ENCODE peak calls at places on chromosomes 13 and 19, in four cellular contexts. S is suprapubic skin; O is transverse colon; N is CD8-positive, alpha-beta T cell. K is an unnamed sample. For H3K4me1, the result is how much of the 10 kb centered on the place peaks cover.

GRCh38 chr13:108437496-108437895 is 168.0 kb downstream of the TNFSF13B start:
- DNase-seq in S (no peak), N (no peak), O (no peak), K (no peak)

GRCh38 chr13:98565726-98566577 is 11.0 kb downstream of the STK24 start:
- DNase-seq in O (peak), N (no peak), S (no peak), K (peak)

GRCh38 chr19:18847516-18848463 is 16.0 kb downstream of the UPF1 start:
- DNase-seq in N (no peak), S (no peak), O (no peak), K (no peak)

GRCh38 chr19:49595006-49595818 is 4.2 kb downstream of the PRR12 start:
- DNase-seq in O (no peak), N (no peak), S (no peak), K (peak)

GRCh38 chr19:35223084-35223790 is 5.3 kb downstream of the FAM187B start:
- DNase-seq in O (no peak), S (no peak), N (no peak), K (no peak)

GRCh38 chr19:45881082-45881908 is 4.6 kb downstream of the IRF2BP1 start:
- DNase-seq in O (no peak), S (no peak), N (no peak), K (peak)

GRCh38 chr19:35642798-35643254 is 1.3 kb downstream of the ETV2 start:
- DNase-seq in O (no peak), S (no peak), N (no peak), K (no peak)

GRCh38 chr13:40589285-40590109 is 76.9 kb downstream of the FOXO1 start:
- DNase-seq in N (no peak), O (peak), S (no peak), K (no peak)

GRCh38 chr19:51550848-51551672 is 19.6 kb upstream of the SIGLEC6 start:
- DNase-seq in N (no peak), S (no peak), O (no peak), K (no peak)

GRCh38 chr19:48720613-48721296 is 1.2 kb upstream of the MAMSTR start:
- DNase-seq in N (peak), S (peak), O (peak), K (peak)

GRCh38 chr13:98581377-98581776 is 4.5 kb upstream of the STK24 start:
- DNase-seq in N (no peak), S (no peak), O (no peak), K (no peak)

GRCh38 chr19:18379803-18380747 is 5.9 kb upstream of the GDF15 start:
- DNase-seq in O (peak), S (peak), N (no peak), K (peak)

DNA sequence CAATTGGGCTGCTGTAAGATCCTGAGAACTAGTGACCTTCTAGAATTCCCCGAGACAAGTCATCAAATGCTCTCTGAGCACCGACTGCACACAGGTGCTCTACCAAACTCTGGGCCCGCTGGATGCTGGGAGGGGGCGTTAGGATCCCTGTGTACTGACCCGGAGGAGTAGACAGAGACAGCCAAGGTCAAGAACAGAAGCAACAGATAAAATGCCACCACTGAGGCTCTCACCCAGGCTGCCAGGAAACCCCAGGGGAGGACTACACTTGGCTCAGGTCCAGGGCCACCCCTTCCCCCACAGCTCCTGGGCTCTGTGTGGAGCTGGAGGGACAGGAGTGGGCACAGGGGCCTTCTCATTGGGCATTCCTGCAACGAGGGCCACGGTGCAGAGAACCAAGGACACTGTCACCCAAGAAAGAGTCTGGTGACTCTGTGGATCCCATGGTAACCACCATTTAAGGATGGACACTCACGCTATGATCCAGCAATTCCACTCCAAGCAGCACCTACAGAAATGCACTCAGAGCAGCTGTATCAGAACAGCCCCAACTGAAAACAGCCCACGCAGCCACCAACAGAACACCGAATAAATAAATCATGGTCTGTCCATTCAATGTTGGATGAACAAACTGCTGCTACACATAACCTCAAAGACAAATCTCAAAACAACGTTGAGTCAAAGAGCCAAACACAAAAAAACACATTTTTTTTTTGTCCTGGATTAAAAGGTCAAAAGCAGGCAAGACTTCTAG is 16.8 kb upstream of the SLC35E1 start:
- DNase-seq in S (peak), O (no peak), N (no peak), K (no peak)
- H3K27ac ChIP-seq in S (no peak), O (peak), N (no peak), K (no peak)

GRCh38 chr13:46570273-46570672 is 17.3 kb downstream of the LRCH1 start:
- DNase-seq in O (no peak), N (no peak), S (no peak), K (no peak)
- H3K4me1 ChIP-seq in O (under half), N (under half), S (under half), K (under half)

DNA sequence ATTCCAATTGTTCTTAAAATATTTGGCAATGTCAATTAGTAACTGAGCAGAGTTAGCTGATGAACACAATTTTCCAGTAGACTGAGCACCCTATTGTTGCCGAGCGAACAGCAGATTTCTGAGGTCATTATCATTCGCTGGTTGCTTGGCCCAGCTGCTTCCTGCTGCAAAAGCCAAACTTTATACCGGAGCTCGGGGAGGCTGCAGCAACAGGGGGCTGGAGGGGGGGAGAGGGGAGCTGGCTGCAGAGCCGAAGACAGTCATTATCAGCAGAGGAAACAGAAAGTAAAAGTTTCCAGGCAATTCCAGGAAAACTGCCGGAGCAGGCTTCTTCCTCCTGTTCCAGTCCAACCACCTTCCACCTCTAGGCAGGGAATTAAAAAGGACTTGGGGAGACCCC is 77.9 kb downstream of the ZNF536 start:
- DNase-seq in O (peak), N (no peak), S (no peak), K (peak)
- H3K4me3 ChIP-seq in O (peak), N (no peak), S (peak), K (peak)

DNA sequence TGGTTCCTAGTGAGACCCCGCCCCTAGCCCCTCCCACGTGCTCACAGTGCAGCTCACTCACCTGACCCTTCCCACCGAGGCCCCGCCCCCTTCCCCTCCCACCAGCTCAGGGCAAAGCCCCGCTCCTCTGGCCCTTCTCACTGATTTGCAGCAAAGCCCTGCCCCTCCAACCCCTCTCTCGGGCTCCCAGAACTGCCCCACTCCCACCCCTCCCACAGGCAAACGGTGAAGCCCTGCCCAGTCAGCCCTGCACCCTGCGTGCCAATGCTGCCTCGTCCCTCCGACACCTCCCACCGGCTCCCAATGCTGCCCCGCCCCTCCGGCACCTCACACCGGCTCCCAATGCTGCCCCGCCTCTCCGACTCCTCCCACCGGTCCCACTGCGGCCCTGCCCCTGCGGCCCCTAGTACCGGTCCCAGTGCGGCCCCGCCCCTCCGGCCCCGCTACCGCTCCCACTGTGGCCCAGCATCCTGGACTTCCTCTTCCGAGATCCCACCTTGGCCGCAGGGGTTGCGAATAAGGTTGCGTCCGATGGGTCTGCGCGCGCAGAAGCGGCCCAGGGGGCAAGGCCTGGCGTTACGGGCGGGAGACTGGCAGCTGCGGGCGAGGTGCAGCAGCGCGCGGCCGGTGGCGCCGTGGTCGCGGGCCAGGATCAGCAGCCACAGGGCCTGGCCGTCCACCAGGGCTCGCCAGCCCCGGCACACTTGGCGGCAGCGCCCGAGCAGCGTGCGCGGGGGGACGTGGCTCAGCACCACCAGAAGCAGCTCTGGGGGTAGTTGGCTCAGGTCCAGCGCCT is 783 bp downstream of the FBXO27 start:
- DNase-seq in N (peak), O (peak), S (peak), K (peak)
- H3K27ac ChIP-seq in N (no peak), O (peak), S (peak), K (no peak)

GRCh38 chr19:1250374-1251232 is 2.2 kb downstream of the MIDN start:
- DNase-seq in O (peak), N (peak), S (peak), K (peak)

GRCh38 chr19:1249298-1249989 is 1.1 kb downstream of the MIDN start:
- DNase-seq in S (peak), N (peak), O (peak), K (peak)

GRCh38 chr19:1249990-1250298 is 1.6 kb downstream of the MIDN start:
- DNase-seq in S (no peak), O (no peak), N (no peak), K (no peak)

GRCh38 chr19:1247747-1248453 is 483 bp upstream of the MIDN start:
- DNase-seq in O (peak), S (peak), N (peak), K (peak)

DNA sequence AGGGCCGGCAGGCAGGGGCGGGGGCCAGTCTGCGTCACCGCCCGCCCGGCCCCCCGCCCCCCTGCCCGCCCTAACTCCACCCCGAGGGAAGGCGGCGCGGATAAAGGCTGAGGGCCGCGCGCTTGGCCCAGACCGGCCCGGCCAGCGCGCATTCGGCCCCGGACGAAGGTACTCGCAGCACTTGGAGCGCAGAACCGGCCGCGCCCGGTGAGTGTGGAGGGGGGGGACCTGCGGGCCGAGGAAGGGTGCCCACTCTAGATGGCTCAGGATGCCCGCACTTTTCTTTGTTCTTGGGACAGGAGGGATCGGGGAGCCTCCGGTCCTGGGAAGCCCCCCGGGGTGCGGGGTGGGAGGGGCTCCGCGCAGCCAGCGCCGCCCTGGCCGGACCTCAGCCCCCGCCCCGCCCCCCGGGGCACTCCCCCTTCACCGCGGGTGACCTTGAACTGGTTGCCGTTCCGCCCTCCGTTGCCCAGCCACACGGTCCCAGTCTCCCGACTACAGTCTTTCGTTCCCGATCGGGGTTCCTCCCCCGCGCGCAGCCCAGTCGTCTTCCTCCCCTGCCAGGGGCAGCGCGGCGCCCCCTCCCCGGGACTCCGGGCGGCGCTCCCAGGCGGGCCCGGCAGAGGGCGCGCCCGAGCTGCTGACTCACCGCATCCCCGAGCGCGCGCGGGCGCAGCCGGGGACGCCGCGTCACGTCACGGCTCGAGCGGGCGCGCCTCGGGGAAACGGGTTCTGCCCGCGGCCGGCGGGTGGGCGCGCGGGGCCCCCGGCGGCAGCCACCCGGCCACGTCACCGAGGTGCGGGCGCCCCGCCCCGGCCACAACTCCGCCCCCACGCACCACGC is at the start of gene MIDN:
- DNase-seq in O (peak), N (peak), S (peak), K (peak)
- H3K4me1 ChIP-seq in O (half or more), N (under half), S (half or more), K (under half)

GRCh38 chr19:4830332-4830731 is 1.2 kb downstream of the TICAM1 start:
- DNase-seq in S (no peak), N (no peak), O (no peak), K (no peak)
- H3K4me3 ChIP-seq in S (peak), N (peak), O (peak), K (peak)

DNA sequence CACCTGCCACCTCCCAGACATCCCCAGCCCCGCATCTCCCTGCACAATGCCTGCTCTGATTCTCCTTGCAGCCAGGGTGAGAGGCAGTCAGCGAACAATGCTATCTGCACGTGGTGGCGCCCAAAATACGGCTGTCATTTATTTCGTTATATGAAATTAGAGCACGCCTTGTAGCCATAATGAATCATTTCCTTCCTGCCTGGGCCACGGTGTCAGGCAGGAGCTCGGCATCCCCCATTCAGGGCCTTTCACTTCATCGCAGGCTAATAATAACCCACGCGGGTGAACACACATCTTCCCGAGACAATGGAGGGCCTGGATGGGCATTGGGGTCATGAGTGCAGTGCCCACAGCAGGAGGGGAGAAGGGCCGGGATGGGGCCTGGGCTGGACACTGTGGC is 143.7 kb upstream of the ZNF507 start:
- DNase-seq in S (no peak), O (no peak), N (no peak), K (peak)
- H3K27ac ChIP-seq in S (no peak), O (no peak), N (no peak), K (no peak)

GRCh38 chr13:39034085-39034484 is 3.8 kb downstream of the PROSER1 start:
- DNase-seq in N (no peak), O (no peak), S (no peak), K (no peak)
- H3K4me1 ChIP-seq in N (under half), O (under half), S (under half), K (under half)

K was measured in right cardiac atrium.